ENCODE peak calls at places on chromosomes 1 and 21, in seven cellular contexts. M is ecto neural progenitor cell, K is sciatic nerve, R is occipital lobe, G is endothelial cell, Z is A549, Y is NCI-H2107. B is an unnamed sample.
A peak's percentile ranks its signal among the peaks of the same experiment; 100 is the strongest.

GRCh38 chr1:245060684-245061374 is 94.0 kb upstream of the KIF26B start:
- DNase-seq in M (no peak), K (no peak), R (no peak), G (no peak), Z (peak; percentile 46), Y (no peak), B (peak; percentile 25)

GRCh38 chr1:226946285-226946684 is 6.2 kb downstream of the COQ8A start:
- DNase-seq in M (no peak), K (no peak), R (no peak), G (no peak), Z (no peak), Y (no peak), B (peak; percentile 39)

GRCh38 chr21:44391345-44392091 is 38.1 kb downstream of the TRPM2 start:
- DNase-seq in M (no peak), K (peak; percentile 80), R (no peak), G (no peak), Z (no peak), Y (no peak), B (no peak)

GRCh38 chr1:234932506-234932905 is 196.1 kb downstream of the TOMM20 start:
- DNase-seq in M (peak; percentile 22), K (no peak), R (no peak), G (no peak), Z (no peak), Y (no peak), B (no peak)

GRCh38 chr1:56644064-56644940 is 812 bp upstream of the PRKAA2 start:
- DNase-seq in M (no peak), K (no peak), R (no peak), G (peak; percentile 11), Z (peak; percentile 31), Y (no peak), B (peak; percentile 0)

GRCh38 chr1:246166841-246167240 is 340.2 kb downstream of the SMYD3 start:
- DNase-seq in M (no peak), K (no peak), R (no peak), G (no peak), Z (no peak), Y (no peak), B (peak; percentile 38)

GRCh38 chr1:167854184-167854583 is 59.8 kb downstream of the ADCY10 start:
- DNase-seq in M (no peak), K (no peak), R (no peak), G (no peak), Z (no peak), Y (no peak), B (no peak)

GRCh38 chr1:170938281-170938680 is 2.9 kb downstream of the MROH9 start:
- DNase-seq in M (no peak), K (no peak), R (no peak), G (no peak), Z (no peak), Y (no peak), B (no peak)

GRCh38 chr21:28174006-28174405 is 818.7 kb downstream of the LTN1 start:
- DNase-seq in M (no peak), K (no peak), R (no peak), G (no peak), Z (no peak), Y (no peak), B (no peak)

GRCh38 chr1:93619507-93620168 is 62.0 kb downstream of the BCAR3 start:
- DNase-seq in M (no peak), K (no peak), R (no peak), G (no peak), Z (peak; percentile 41), Y (peak; percentile 64), B (peak; percentile 18)

GRCh38 chr1:196651637-196652215 is at the start of gene CFH:
- DNase-seq in M (no peak), K (no peak), R (no peak), G (no peak), Z (peak; percentile 23), Y (no peak), B (no peak)

GRCh38 chr1:222301653-222302052 is 246.3 kb downstream of the HHIPL2 start:
- DNase-seq in M (no peak), K (no peak), R (no peak), G (no peak), Z (no peak), Y (no peak), B (no peak)

GRCh38 chr1:29549001-29549400 is 312.7 kb downstream of the PTPRU start:
- DNase-seq in M (peak; percentile 30), K (no peak), R (no peak), G (no peak), Z (no peak), Y (no peak), B (no peak)

GRCh38 chr1:46342084-46342656 is 1.6 kb downstream of the NSUN4 start:
- DNase-seq in M (no peak), K (no peak), R (no peak), G (peak; percentile 15), Z (peak; percentile 28), Y (no peak), B (no peak)

GRCh38 chr1:3352084-3352951 is 102.1 kb upstream of the ARHGEF16 start:
- DNase-seq in M (peak; percentile 86), K (no peak), R (peak; percentile 19), G (no peak), Z (no peak), Y (no peak), B (peak; percentile 12)

GRCh38 chr21:46509760-46510159 is 51.1 kb downstream of the DIP2A start:
- DNase-seq in M (no peak), K (no peak), R (no peak), G (no peak), Z (peak; percentile 44), Y (no peak), B (no peak)

B was measured in NCI-H146.